ENCODE peak calls at places on chromosomes 13 and 19, in seven cellular contexts. P is activated CD8-positive, alpha-beta T cell treated with anti-CD3 and anti-CD28 coated beads for 36 hours; N is left ventricle myocardium inferior; F is lung; B is CD14-positive monocyte; V is AG04450; C is neural crest cell. J is an unnamed sample.

GRCh38 chr13:20461860-20462532 is 63.7 kb downstream of the CRYL1 start:
- DNase-seq in V (no peak), B (no peak), F (no peak), N (peak; percentile 23), P (no peak), C (no peak), J (no peak)

GRCh38 chr13:43769552-43769951 is 17.2 kb downstream of the ENOX1 start:
- DNase-seq in C (no peak), P (no peak), V (no peak), N (no peak), F (no peak), B (no peak), J (no peak)

GRCh38 chr19:54029930-54030490 is 33.7 kb downstream of the VSTM1 start:
- DNase-seq in P (peak; percentile 71), V (no peak), C (peak; percentile 73), B (peak; percentile 60), F (peak; percentile 38), N (peak; percentile 31), J (no peak)

GRCh38 chr19:13665125-13665903 is 99.0 kb upstream of the MRI1 start:
- DNase-seq in N (no peak), F (no peak), B (no peak), C (no peak), P (no peak), V (no peak), J (no peak)

GRCh38 chr13:29758591-29759114 is 91.8 kb downstream of the UBL3 start:
- DNase-seq in N (no peak), F (no peak), V (no peak), B (peak; percentile 97), P (peak; percentile 84), C (no peak), J (no peak)

GRCh38 chr13:28586585-28587540 is 72.1 kb upstream of the POMP start:
- DNase-seq in V (no peak), C (no peak), B (no peak), N (no peak), P (no peak), F (no peak), J (no peak)

GRCh38 chr19:43798546-43799409 is 3.5 kb downstream of the LYPD5 start:
- DNase-seq in C (no peak), B (no peak), F (peak; percentile 59), N (no peak), P (peak; percentile 92), V (no peak), J (peak; percentile 65)

GRCh38 chr13:108020027-108020426 is 195.3 kb downstream of the LIG4 start:
- DNase-seq in B (no peak), C (no peak), P (no peak), V (no peak), F (no peak), N (no peak), J (no peak)

GRCh38 chr19:11154683-11155047 is 917 bp downstream of the SPC24 start:
- DNase-seq in B (no peak), F (no peak), N (no peak), V (no peak), C (no peak), P (no peak), J (no peak)

GRCh38 chr13:60691268-60691667 is 294.2 kb downstream of the TDRD3 start:
- DNase-seq in N (no peak), B (no peak), P (no peak), C (no peak), F (no peak), V (no peak), J (no peak)

GRCh38 chr19:33293255-33294057 is 8.9 kb downstream of the CEBPA start:
- DNase-seq in C (no peak), P (no peak), V (peak; percentile 26), N (no peak), F (no peak), B (peak; percentile 71), J (no peak)

GRCh38 chr19:18969953-18970659 is 29.1 kb upstream of the HOMER3 start:
- DNase-seq in N (no peak), B (no peak), C (no peak), F (no peak), V (no peak), P (no peak), J (no peak)

GRCh38 chr19:5134683-5135082 is 165.8 kb downstream of the KDM4B start:
- DNase-seq in B (no peak), F (no peak), V (no peak), N (no peak), C (no peak), P (no peak), J (no peak)

GRCh38 chr19:39514840-39515550 is at the start of gene SELENOV:
- DNase-seq in F (no peak), N (no peak), P (peak; percentile 49), C (peak; percentile 14), B (no peak), V (no peak), J (no peak)

GRCh38 chr13:45121421-45121820 is 1.1 kb downstream of the GTF2F2 start:
- DNase-seq in V (no peak), F (no peak), C (no peak), B (no peak), P (no peak), N (no peak), J (no peak)

GRCh38 chr19:7605490-7606222 is 10.0 kb downstream of the CAMSAP3 start:
- DNase-seq in F (no peak), P (peak; percentile 63), C (no peak), B (no peak), V (no peak), N (no peak), J (no peak)

DNA sequence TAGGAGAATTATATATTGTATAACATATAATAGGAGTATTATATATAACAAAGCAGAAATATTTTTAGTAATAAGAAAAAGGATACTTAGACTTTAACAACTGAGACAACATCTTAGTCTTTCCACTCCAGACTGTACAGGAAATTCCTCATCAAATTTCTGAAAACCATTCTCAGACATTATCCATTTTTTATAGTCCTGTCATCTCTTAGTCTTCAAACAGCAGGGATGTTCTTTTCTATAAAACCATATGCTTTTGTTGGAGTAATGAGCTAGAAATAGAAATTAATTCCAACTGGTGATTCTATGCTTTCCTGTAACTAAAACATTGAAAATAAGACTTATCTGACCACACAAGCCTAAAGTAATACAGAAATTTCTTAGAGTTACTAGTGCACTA is 82.1 kb upstream of the CSNK1A1L start:
- DNase-seq in V (no peak), P (no peak), C (no peak), B (no peak), N (no peak), F (no peak), J (no peak)
- TF ChIP-seq CTCF in V (no peak), P (no peak), C (no peak), B (no peak), N (no peak), F (no peak), J (no peak)

GRCh38 chr19:30783936-30784335 is 411.8 kb downstream of the ZNF536 start:
- DNase-seq in C (no peak), V (no peak), N (no peak), F (no peak), B (no peak), P (no peak), J (no peak)

GRCh38 chr19:30788105-30788765 is 416.1 kb downstream of the ZNF536 start:
- DNase-seq in B (no peak), P (no peak), N (no peak), F (peak; percentile 10), V (no peak), C (no peak), J (no peak)

GRCh38 chr19:30785728-30786127 is 413.5 kb downstream of the ZNF536 start:
- DNase-seq in P (no peak), C (no peak), F (peak; percentile 0), V (no peak), N (no peak), B (no peak), J (no peak)

GRCh38 chr19:30783212-30783611 is 411.0 kb downstream of the ZNF536 start:
- DNase-seq in N (no peak), B (no peak), V (no peak), P (no peak), C (no peak), F (peak; percentile 25), J (no peak)

DNA sequence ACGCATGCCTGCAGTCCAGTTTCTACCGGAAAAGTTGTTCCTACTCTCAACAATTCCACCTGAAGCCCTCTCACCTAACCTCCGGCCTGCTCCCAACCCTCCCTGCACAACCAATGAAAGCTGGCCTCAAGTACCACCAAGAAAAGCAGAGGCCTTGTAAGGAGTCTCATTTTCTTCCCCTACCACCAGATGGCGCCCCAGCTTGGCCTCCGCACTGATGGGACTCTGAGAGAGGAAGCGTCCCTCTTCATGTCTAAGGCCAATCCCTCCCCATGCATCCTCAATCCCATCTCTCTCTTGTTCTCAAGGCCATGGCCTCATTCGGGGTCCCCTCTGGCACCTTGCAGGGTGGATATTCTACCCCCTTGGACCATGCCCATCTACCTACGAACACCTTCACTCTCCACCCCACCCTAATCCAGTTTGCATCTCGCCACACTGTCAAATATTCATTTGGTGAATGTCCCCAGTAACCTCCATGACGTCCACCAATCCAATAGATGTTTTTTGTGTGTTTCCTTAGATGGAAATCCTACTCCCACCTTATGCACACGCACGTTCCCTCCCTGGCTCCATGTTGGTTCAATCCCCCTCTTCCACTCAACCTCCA is 412.8 kb downstream of the ZNF536 start:
- DNase-seq in P (peak; percentile 74), C (peak; percentile 47), F (peak; percentile 60), N (peak; percentile 43), V (no peak), B (peak; percentile 74), J (peak; percentile 60)
- TF ChIP-seq CTCF in P (peak; percentile 38), C (peak; percentile 66), F (peak; percentile 45), N (peak; percentile 64), V (peak; percentile 71), B (peak; percentile 86), J (peak; percentile 60)

DNA sequence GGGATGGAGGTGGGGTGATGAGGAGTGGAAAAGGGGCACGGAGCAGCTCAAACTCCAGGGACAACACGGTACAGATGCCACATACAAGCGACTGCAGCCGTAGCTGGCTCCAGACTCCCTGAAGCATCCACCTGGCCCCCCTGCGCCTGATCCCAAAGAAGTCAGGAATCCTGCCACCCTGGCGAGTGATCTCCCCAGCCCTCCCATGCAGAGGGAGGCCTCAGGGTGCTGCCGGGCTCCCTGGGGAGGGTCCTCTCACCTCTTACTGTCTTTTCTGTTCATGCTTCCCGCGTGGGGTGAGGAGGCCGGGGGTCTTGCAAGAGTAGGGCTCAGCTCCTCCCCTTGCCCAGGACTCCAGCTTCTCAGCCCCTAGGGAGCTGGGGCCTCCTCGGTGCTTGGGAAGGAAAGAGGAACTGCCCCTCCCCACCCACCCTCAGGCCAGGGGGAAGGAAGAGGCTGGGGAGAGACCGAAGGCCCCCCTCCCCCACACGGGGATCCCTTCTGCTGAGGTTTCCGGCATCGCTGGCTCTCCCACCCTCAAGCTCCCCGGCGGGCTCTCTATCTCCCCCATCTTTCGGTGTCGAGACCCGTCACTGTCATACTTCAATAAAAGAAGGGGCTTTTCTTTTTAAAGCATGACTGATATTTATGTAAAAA is at the start of gene RASGRP4:
- DNase-seq in N (peak; percentile 51), V (no peak), P (peak; percentile 81), B (peak; percentile 64), F (no peak), C (no peak), J (no peak)
- TF ChIP-seq CTCF in N (no peak), V (no peak), P (no peak), B (no peak), F (no peak), C (no peak), J (no peak)

DNA sequence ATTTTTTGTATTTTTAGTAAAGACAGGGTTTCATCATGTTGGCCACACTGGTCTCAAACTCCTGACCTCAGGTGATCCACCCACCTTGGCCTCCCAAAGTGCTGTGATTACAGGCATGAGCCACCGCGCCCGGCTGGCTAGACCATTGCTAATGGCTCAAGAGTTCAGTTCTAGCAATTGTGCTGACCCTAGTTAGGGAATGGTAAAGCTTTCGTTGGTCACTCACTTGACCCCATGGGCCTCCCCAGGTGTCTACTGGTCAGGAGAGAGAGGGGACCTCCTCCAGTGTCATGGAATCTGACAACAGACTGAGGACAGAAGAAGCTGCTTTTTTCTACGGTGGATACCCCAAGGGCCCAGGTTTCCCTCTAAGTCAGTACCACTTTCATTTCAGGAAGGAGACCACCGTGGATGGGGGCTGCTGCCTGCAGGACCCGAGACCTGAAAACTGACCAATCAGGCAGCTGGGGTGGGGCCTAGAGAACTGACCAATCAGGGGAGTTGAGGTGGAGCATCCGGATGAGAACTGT is 575 bp upstream of the ZNF556 start:
- DNase-seq in C (no peak), N (no peak), V (no peak), B (no peak), P (no peak), F (no peak), J (no peak)
- TF ChIP-seq CTCF in C (no peak), N (no peak), V (no peak), B (no peak), P (no peak), F (no peak), J (no peak)

J was measured in mesothelial cell of epicardium.